ENCODE peak calls at places on chromosomes 13 and 19, in six cellular contexts. Z is lower leg skin, G is astrocyte of the cerebellum, F is neural progenitor cell, N is mammary epithelial cell, B is sigmoid colon. M is an unnamed sample.
A peak's percentile ranks its signal among the peaks of the same experiment; 100 is the strongest.

GRCh38 chr13:91639316-91639715 is 240.9 kb downstream of the GPC5 start:
- DNase-seq in F (no peak), B (no peak), N (no peak), Z (no peak), G (no peak), M (no peak)

GRCh38 chr13:82356667-82357066 is 1525.6 kb downstream of the SLITRK1 start:
- DNase-seq in N (no peak), B (no peak), G (no peak), F (peak; percentile 4), Z (no peak), M (no peak)

GRCh38 chr13:45121421-45121820 is 1.1 kb downstream of the GTF2F2 start:
- DNase-seq in F (peak; percentile 36), B (no peak), Z (no peak), G (peak; percentile 39), N (peak; percentile 43), M (no peak)

GRCh38 chr13:108961542-108962125 is 332.2 kb downstream of the MYO16 start:
- DNase-seq in G (peak; percentile 26), B (no peak), F (peak; percentile 74), Z (no peak), N (peak; percentile 50), M (peak; percentile 37)

GRCh38 chr19:15284896-15285295 is 47.4 kb downstream of the BRD4 start:
- DNase-seq in G (no peak), F (no peak), N (no peak), B (no peak), Z (no peak), M (no peak)

GRCh38 chr13:48531416-48532145 is 1.3 kb downstream of the RCBTB2 start:
- DNase-seq in G (no peak), Z (no peak), B (no peak), F (peak; percentile 11), N (peak; percentile 2), M (no peak)

GRCh38 chr13:23579886-23580706 is 9.9 kb downstream of the TNFRSF19 start:
- DNase-seq in N (no peak), B (no peak), Z (no peak), G (no peak), F (peak; percentile 78), M (no peak)

GRCh38 chr19:9306443-9306842 is 3.2 kb downstream of the ZNF699 start:
- DNase-seq in N (peak; percentile 73), G (peak; percentile 47), F (no peak), B (no peak), Z (no peak), M (no peak)

GRCh38 chr13:44238011-44238421 is 135.6 kb upstream of the SERP2 start:
- DNase-seq in B (no peak), F (no peak), G (no peak), N (peak; percentile 81), Z (peak; percentile 64), M (peak; percentile 75)

GRCh38 chr19:29967623-29968022 is 25.6 kb downstream of the URI1 start:
- DNase-seq in N (no peak), B (no peak), Z (no peak), F (no peak), G (no peak), M (no peak)

GRCh38 chr19:7442423-7442822 is 46.4 kb downstream of the PEX11G start:
- DNase-seq in Z (no peak), B (no peak), G (no peak), N (no peak), F (no peak), M (no peak)

DNA sequence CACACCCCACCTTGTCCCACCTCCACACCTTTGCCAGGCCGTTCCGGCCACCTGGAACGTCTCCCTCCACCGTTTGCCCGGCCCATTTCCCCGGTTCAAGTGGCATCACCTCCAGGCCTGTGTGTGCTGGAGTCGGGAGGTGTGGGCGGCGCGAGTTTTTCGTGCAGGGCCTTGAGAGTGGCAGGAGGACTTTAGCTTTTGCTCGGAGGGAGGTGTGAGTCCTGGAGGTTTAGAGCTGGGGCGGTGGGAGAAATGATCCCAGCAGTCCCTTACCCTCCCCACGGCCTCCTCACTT is 4.3 kb upstream of the PALM start:
- DNase-seq in Z (no peak), G (no peak), N (no peak), F (no peak), B (no peak), M (no peak)
- H3K4me3 ChIP-seq in Z (no peak overlapping the region), G (no peak overlapping the region), N (no peak overlapping the region), F (no peak overlapping the region), B (no peak overlapping the region), M (no peak overlapping the region)

GRCh38 chr19:3625996-3626472 is 556 bp downstream of the CACTIN start:
- DNase-seq in N (no peak), G (no peak), F (peak; percentile 9), Z (no peak), B (no peak), M (no peak)

GRCh38 chr19:3631053-3631861 is 4.7 kb upstream of the CACTIN start:
- DNase-seq in B (no peak), Z (no peak), F (no peak), G (no peak), N (no peak), M (no peak)

GRCh38 chr19:3626473-3627350 is at the start of gene CACTIN:
- DNase-seq in Z (peak; percentile 100), N (peak; percentile 96), B (peak; percentile 99), G (peak; percentile 93), F (peak; percentile 99), M (peak; percentile 91)

GRCh38 chr19:3623716-3624115 is 2.9 kb downstream of the CACTIN start:
- DNase-seq in F (no peak), B (no peak), Z (no peak), N (no peak), G (no peak), M (no peak)

GRCh38 chr19:3627351-3627723 is 747 bp upstream of the CACTIN start:
- DNase-seq in N (no peak), B (no peak), Z (no peak), G (no peak), F (peak; percentile 12), M (no peak)
- H3K4me3 ChIP-seq in N (peak overlapping the region; percentile 20), B (peak overlapping the region; percentile 76), Z (no peak overlapping the region), G (peak overlapping the region; percentile 94), F (no peak overlapping the region), M (no peak overlapping the region)

GRCh38 chr19:18742838-18743237 is 48.3 kb downstream of the COMP start:
- DNase-seq in Z (no peak), N (no peak), B (no peak), G (no peak), F (no peak), M (no peak)

GRCh38 chr19:18742324-18742723 is 48.8 kb downstream of the COMP start:
- DNase-seq in B (no peak), G (no peak), Z (no peak), F (peak; percentile 1), N (no peak), M (no peak)

GRCh38 chr19:18741566-18742121 is 49.5 kb downstream of the COMP start:
- DNase-seq in G (no peak), Z (no peak), N (no peak), B (no peak), F (no peak), M (no peak)

GRCh38 chr19:18738961-18739690 is 52.0 kb downstream of the COMP start:
- DNase-seq in Z (no peak), B (no peak), N (no peak), G (no peak), F (no peak), M (no peak)

DNA sequence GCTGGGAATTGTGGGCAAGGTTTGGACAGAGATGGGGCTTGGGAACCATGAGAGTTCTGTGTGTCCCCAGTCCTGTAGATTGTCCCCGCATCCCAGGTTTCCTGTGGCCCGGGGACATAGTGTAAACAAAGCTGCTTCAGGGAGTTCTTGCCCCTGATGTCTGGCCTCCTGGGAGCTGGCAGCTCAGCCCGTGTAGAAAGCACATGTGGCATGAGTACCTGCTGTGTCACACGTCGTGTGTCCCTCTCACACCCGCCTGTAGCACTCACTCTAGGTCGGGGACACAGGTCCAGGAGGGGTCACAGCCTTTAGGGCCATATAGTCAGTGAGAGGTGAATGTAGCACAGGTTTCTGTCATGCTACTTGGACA is 50.0 kb downstream of the COMP start:
- DNase-seq in B (no peak), N (no peak), Z (no peak), G (no peak), F (no peak), M (no peak)
- H3K4me3 ChIP-seq in B (no peak overlapping the region), N (no peak overlapping the region), Z (no peak overlapping the region), G (no peak overlapping the region), F (no peak overlapping the region), M (no peak overlapping the region)

GRCh38 chr19:35856546-35857149 is at the start of gene KIRREL2:
- DNase-seq in F (peak; percentile 82), Z (no peak), B (no peak), G (no peak), N (no peak), M (no peak)
- H3K4me3 ChIP-seq in F (peak within 1 kb of the TSS; percentile 72), Z (no peak within 1 kb of the TSS), B (peak within 1 kb of the TSS; percentile 18), G (peak within 1 kb of the TSS; percentile 38), N (peak within 1 kb of the TSS; percentile 47), M (peak within 1 kb of the TSS; percentile 29)

GRCh38 chr19:13100871-13101589 is 1.6 kb downstream of the LYL1 start:
- DNase-seq in B (no peak), N (no peak), Z (peak; percentile 85), G (no peak), F (no peak), M (no peak)
- H3K4me3 ChIP-seq in B (peak overlapping the region; percentile 41), N (no peak overlapping the region), Z (no peak overlapping the region), G (no peak overlapping the region), F (no peak overlapping the region), M (no peak overlapping the region)